ENCODE peak calls at places on chromosomes 3 and 15, in five cellular contexts. E is progenitor cell of endocrine pancreas; F is nephron progenitor cell; A is CD8-positive, alpha-beta T cell; Y is IMR-90. U is an unnamed sample.
A peak's percentile ranks its signal among the peaks of the same experiment; 100 is the strongest.

GRCh38 chr3:187750041-187750512 is 4.8 kb upstream of the BCL6 start:
- DNase-seq in E (peak; percentile 53), Y (peak; percentile 42), F (peak; percentile 38), A (no peak), U (no peak)

GRCh38 chr3:15315003-15315402 is 17.4 kb downstream of the SH3BP5 start:
- DNase-seq in Y (no peak), A (no peak), E (no peak), F (no peak), U (no peak)

GRCh38 chr3:48952510-48953118 is 34.0 kb downstream of the ARIH2 start:
- DNase-seq in Y (no peak), E (peak; percentile 13), F (peak; percentile 25), A (peak; percentile 67), U (peak; percentile 30)

GRCh38 chr3:98534734-98535133 is 3.0 kb downstream of the GPR15 start:
- DNase-seq in A (no peak), E (no peak), Y (no peak), F (no peak), U (no peak)

GRCh38 chr3:45105855-45106655 is 40.1 kb downstream of the CDCP1 start:
- DNase-seq in E (no peak), F (no peak), Y (peak; percentile 94), A (peak; percentile 77), U (peak; percentile 55)

GRCh38 chr15:96390986-96391385 is 60.5 kb downstream of the NR2F2 start:
- DNase-seq in F (no peak), Y (no peak), A (no peak), E (no peak), U (no peak)

GRCh38 chr3:196412704-196413103 is 19.5 kb downstream of the UBXN7 start:
- DNase-seq in F (no peak), E (no peak), Y (no peak), A (no peak), U (no peak)

GRCh38 chr3:113628788-113629187 is 67.7 kb downstream of the USF3 start:
- DNase-seq in A (no peak), F (no peak), Y (no peak), E (no peak), U (no peak)

GRCh38 chr15:40366204-40367037 is 8.4 kb downstream of the DISP2 start:
- DNase-seq in Y (no peak), F (no peak), A (no peak), E (no peak), U (no peak)

GRCh38 chr15:40369474-40369869 is 11.5 kb downstream of the DISP2 start:
- DNase-seq in A (no peak), F (no peak), E (no peak), Y (no peak), U (no peak)

GRCh38 chr15:40368701-40369473 is 10.9 kb downstream of the DISP2 start:
- DNase-seq in F (no peak), A (no peak), E (no peak), Y (no peak), U (no peak)

GRCh38 chr15:40367038-40367672 is 9.1 kb downstream of the DISP2 start:
- DNase-seq in E (no peak), Y (no peak), F (no peak), A (no peak), U (no peak)

DNA sequence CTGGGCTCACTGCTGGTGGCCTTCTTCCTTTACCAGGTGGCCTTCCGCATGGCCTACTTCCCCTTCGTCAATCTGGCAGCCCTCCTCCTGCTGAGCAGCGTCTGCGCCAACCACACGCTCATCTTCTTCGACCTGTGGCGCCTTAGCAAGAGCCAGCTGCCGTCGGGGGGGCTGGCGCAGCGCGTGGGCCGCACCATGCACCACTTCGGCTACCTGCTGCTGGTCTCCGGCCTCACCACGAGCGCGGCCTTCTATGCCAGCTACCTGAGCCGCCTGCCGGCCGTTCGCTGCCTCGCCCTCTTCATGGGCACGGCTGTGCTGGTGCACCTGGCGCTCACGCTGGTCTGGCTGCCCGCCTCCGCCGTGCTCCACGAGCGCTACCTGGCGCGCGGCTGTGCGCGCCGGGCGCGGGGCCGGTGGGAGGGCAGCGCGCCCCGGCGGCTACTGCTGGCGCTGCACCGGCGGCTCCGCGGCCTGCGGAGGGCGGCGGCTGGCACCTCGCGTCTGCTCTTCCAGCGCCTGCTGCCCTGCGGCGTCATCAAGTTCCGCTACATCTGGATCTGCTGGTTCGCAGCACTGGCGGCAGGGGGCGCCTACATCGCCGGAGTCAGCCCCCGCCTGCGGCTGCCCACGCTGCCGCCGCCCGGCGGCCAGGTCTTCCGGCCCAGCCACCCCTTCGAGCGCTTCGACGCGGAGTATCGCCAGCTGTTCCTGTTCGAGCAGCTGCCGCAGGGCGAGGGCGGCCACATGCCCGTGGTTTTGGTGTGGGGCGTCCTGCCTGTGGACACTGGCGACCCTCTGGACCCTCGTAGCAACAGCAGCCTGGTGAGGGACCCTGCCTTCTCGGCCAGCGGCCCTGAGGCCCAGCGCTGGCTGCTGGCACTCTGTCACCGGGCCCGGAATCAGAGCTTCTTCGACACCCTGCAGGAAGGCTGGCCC is 9.9 kb downstream of the DISP2 start:
- DNase-seq in Y (peak; percentile 87), F (peak; percentile 88), A (peak; percentile 89), E (peak; percentile 69), U (peak; percentile 85)
- TF ChIP-seq CTCF in Y (peak; percentile 95), F (peak; percentile 72), A (peak; percentile 92), E (peak; percentile 84), U (peak; percentile 94)

GRCh38 chr3:38479431-38480092 is 16.6 kb upstream of the EXOG start:
- DNase-seq in A (peak; percentile 66), F (peak; percentile 40), Y (peak; percentile 62), E (peak; percentile 29), U (no peak)
- TF ChIP-seq CTCF in A (peak; percentile 75), F (peak; percentile 77), Y (peak; percentile 92), E (peak; percentile 86), U (peak; percentile 76)

GRCh38 chr15:89406756-89407650 is 72.4 kb upstream of the POLG start:
- DNase-seq in A (no peak), F (no peak), Y (no peak), E (no peak), U (no peak)
- TF ChIP-seq CTCF in A (no peak), F (no peak), Y (no peak), E (peak; percentile 30), U (no peak)

GRCh38 chr15:80308002-80308401 is 56.0 kb upstream of the CTXND1 start:
- DNase-seq in A (no peak), E (no peak), Y (no peak), F (no peak), U (no peak)

GRCh38 chr15:80310776-80311175 is 58.8 kb upstream of the CTXND1 start:
- DNase-seq in F (no peak), Y (no peak), E (no peak), A (no peak), U (no peak)

GRCh38 chr15:80309769-80310384 is 57.9 kb upstream of the CTXND1 start:
- DNase-seq in Y (peak; percentile 34), F (peak; percentile 35), A (no peak), E (no peak), U (no peak)
- TF ChIP-seq CTCF in Y (peak; percentile 57), F (peak; percentile 69), A (no peak), E (peak; percentile 71), U (no peak)

GRCh38 chr15:22788004-22788403 is 1.6 kb downstream of the NIPA1 start:
- DNase-seq in F (no peak), Y (no peak), A (no peak), E (no peak), U (no peak)
- TF ChIP-seq CTCF in F (no peak), Y (no peak), A (no peak), E (no peak), U (no peak)

GRCh38 chr3:23697416-23697815 is 108.3 kb upstream of the UBE2E1 start:
- DNase-seq in E (no peak), A (no peak), Y (no peak), F (no peak), U (no peak)
- TF ChIP-seq CTCF in E (no peak), A (no peak), Y (no peak), F (no peak), U (no peak)

DNA sequence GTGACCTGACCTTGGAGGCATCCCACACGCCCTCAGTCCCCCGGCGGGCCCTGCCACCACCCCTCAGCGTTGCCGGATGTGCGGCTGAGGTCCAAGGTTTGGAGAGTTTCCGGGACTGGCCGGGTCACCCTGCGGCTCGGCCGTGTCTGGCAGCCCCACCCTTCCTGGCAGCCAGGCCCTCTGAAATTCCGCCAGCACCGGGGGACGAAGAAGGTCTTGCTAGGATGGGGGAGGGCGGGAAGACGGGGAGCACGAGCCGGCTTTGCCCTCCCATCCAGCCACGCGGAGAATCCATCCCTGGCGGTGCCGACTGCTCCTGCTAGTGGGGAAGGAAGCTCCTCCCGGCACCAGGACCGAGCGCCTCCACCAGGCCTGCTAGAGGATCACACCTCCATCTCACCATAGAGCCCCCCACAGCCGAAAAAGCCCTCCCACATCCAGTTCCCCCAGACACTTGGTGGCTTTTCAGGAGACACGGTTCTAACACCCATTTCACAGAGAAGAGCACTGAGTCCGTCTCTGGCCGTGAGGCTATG is 81.5 kb downstream of the CPN2 start:
- DNase-seq in A (no peak), E (no peak), F (peak; percentile 47), Y (no peak), U (no peak)
- TF ChIP-seq CTCF in A (no peak), E (peak; percentile 14), F (no peak), Y (peak; percentile 14), U (no peak)

GRCh38 chr3:100748220-100748619 is 38.9 kb downstream of the TFG start:
- DNase-seq in E (no peak), F (no peak), Y (no peak), A (no peak), U (no peak)
- TF ChIP-seq CTCF in E (no peak), F (no peak), Y (no peak), A (no peak), U (no peak)

GRCh38 chr3:150227839-150228238 is 180.3 kb upstream of the TSC22D2 start:
- DNase-seq in E (peak; percentile 59), Y (peak; percentile 69), F (peak; percentile 87), A (no peak), U (no peak)
- TF ChIP-seq CTCF in E (peak; percentile 77), Y (peak; percentile 87), F (peak; percentile 80), A (no peak), U (peak; percentile 47)

GRCh38 chr3:65787827-65788226 is 250.9 kb downstream of the MAGI1 start:
- DNase-seq in F (no peak), A (no peak), Y (no peak), E (no peak), U (no peak)

GRCh38 chr3:65786891-65787290 is 251.8 kb downstream of the MAGI1 start:
- DNase-seq in Y (no peak), A (no peak), E (no peak), F (no peak), U (no peak)

GRCh38 chr3:65787340-65787739 is 251.4 kb downstream of the MAGI1 start:
- DNase-seq in A (no peak), F (no peak), Y (no peak), E (no peak), U (no peak)

GRCh38 chr3:65783117-65783516 is 255.6 kb downstream of the MAGI1 start:
- DNase-seq in A (no peak), E (no peak), Y (peak; percentile 11), F (no peak), U (no peak)

DNA sequence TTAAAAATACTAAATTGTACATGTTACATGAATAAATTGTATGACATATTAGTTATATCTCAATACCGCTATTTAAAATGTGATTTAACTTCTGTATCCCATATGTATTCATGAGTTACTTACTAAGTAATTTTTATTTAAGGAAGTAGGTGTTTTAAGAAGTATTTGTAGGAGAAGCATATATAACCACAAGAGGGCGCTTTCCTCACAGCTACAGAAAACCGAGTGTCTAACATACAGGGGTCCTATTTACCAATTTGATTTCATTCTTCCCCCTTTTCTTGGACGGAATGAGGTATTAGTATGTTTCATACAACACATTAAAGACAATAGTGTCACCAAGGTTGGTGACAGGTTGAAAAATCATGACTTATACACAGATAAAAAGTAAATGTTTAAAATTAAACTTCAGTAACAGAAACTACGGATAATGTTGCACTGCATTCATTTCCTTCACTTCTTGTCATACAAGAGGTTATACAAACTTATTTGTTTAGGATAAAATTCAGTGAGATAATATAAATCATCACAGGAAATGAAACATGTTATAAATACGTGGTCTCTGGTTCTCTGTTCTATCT is 253.6 kb downstream of the MAGI1 start:
- DNase-seq in F (no peak), Y (peak; percentile 80), A (no peak), E (no peak), U (no peak)
- TF ChIP-seq CTCF in F (peak; percentile 81), Y (peak; percentile 82), A (no peak), E (peak; percentile 88), U (peak; percentile 32)

U was measured in natural killer cell.